ENCODE peak calls at places on chromosomes 7 and 10, in six cellular contexts. T is H9, D is endothelial cell of umbilical vein, C is mammary epithelial cell, J is GM23248, N is fibroblast of lung. B is an unnamed sample. For H3K79me2, the result is how much of the 10 kb centered on the place peaks cover.

GRCh38 chr7:29228289-29229011 is 33.9 kb downstream of the CHN2 start:
- DNase-seq in N (no peak), D (no peak), J (no peak), C (no peak), T (no peak), B (no peak)

GRCh38 chr10:60490013-60490412 is 100.3 kb upstream of the ANK3 start:
- DNase-seq in T (no peak), N (peak), J (peak), C (no peak), D (no peak), B (no peak)

GRCh38 chr10:3395041-3395440 is 222.5 kb upstream of the PITRM1 start:
- DNase-seq in C (no peak), D (no peak), T (no peak), J (no peak), N (no peak), B (no peak)

GRCh38 chr10:13831711-13832110 is 244.9 kb downstream of the PRPF18 start:
- DNase-seq in N (no peak), C (no peak), J (no peak), D (peak), T (no peak), B (no peak)

GRCh38 chr7:28686418-28686800 is 271.7 kb downstream of the TRIL start:
- DNase-seq in N (peak), J (peak), T (peak), C (peak), D (peak), B (peak)

GRCh38 chr7:2123360-2123759 is 109.4 kb downstream of the MAD1L1 start:
- DNase-seq in C (no peak), J (no peak), T (no peak), N (no peak), D (no peak), B (no peak)

GRCh38 chr10:13453896-13454295 is 74.9 kb downstream of the BEND7 start:
- DNase-seq in N (no peak), C (no peak), D (no peak), J (no peak), T (no peak), B (no peak)

GRCh38 chr10:61389887-61390286 is 63.3 kb downstream of the TMEM26 start:
- DNase-seq in C (no peak), T (no peak), N (peak), J (no peak), D (no peak), B (no peak)

GRCh38 chr7:144001543-144001942 is 1.4 kb downstream of the OR6B1 start:
- DNase-seq in T (no peak), C (no peak), D (no peak), N (no peak), J (peak), B (peak)

GRCh38 chr7:130896898-130897514 is 163.0 kb upstream of the KLF14 start:
- DNase-seq in D (peak), N (peak), C (no peak), J (peak), T (peak), B (peak)

GRCh38 chr7:107190090-107190489 is 21.3 kb downstream of the HBP1 start:
- DNase-seq in N (no peak), D (no peak), C (no peak), T (no peak), J (no peak), B (no peak)

GRCh38 chr10:45470098-45471012 is 96.3 kb downstream of the ALOX5 start:
- DNase-seq in D (peak), N (peak), J (peak), T (peak), C (peak), B (no peak)

GRCh38 chr10:70602665-70603438 is at the start of gene PRF1:
- DNase-seq in C (no peak), N (no peak), D (no peak), J (no peak), T (no peak), B (peak)

GRCh38 chr10:7788640-7789335 is 811 bp downstream of the ATP5F1C start:
- DNase-seq in C (peak), T (no peak), J (peak), D (peak), N (peak), B (no peak)

GRCh38 chr10:5413012-5413938 is 918 bp downstream of the NET1 start:
- DNase-seq in J (peak), T (peak), D (peak), N (peak), C (peak), B (peak)

GRCh38 chr7:156474241-156474743 is 166.3 kb upstream of the RNF32 start:
- DNase-seq in T (no peak), C (peak), D (peak), N (peak), J (peak), B (peak)

GRCh38 chr10:5530412-5530806 is 5.6 kb downstream of the CALML3 start:
- DNase-seq in C (no peak), J (no peak), D (no peak), N (no peak), T (peak), B (peak)

GRCh38 chr7:158585721-158586498 is 1.7 kb downstream of the PTPRN2 start:
- DNase-seq in C (no peak), J (no peak), N (no peak), T (no peak), D (no peak), B (no peak)

GRCh38 chr7:42763137-42763551 is 148.7 kb downstream of the C7orf25 start:
- DNase-seq in N (no peak), C (peak), D (no peak), J (no peak), T (no peak), B (no peak)

GRCh38 chr10:125137601-125138438 is 22.5 kb downstream of the CTBP2 start:
- DNase-seq in C (no peak), D (peak), J (no peak), T (no peak), N (no peak), B (no peak)

DNA sequence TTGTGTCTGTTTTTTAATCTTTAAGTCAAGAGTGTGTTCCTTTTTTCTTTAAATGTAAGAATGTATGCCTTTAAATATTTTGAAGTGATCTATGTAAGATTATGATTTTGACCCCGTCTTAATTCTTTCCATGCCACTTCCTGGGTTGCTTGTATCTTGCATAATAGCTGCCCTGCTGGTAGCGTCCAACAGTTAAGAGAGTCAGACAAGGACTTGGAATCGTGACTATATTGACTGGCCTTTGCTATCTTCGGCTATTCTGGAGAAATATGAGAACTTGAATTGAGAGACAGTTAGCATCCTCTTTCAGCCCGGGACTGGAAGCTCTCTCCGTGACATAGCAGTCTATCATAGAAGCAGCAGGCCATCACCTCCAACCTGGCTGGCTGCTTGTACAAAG is 13.0 kb downstream of the NRP1 start:
- DNase-seq in N (no peak), J (peak), T (no peak), C (no peak), D (no peak), B (no peak)
- H3K79me2 ChIP-seq in N (half or more), J (half or more), T (under half), C (half or more), D (half or more), B (half or more)

GRCh38 chr7:5406957-5407930 is 16.4 kb downstream of the TNRC18 start:
- DNase-seq in C (no peak), J (no peak), N (peak), T (peak), D (no peak), B (peak)
- H3K79me2 ChIP-seq in C (half or more), J (half or more), N (half or more), T (under half), D (under half), B (half or more)

DNA sequence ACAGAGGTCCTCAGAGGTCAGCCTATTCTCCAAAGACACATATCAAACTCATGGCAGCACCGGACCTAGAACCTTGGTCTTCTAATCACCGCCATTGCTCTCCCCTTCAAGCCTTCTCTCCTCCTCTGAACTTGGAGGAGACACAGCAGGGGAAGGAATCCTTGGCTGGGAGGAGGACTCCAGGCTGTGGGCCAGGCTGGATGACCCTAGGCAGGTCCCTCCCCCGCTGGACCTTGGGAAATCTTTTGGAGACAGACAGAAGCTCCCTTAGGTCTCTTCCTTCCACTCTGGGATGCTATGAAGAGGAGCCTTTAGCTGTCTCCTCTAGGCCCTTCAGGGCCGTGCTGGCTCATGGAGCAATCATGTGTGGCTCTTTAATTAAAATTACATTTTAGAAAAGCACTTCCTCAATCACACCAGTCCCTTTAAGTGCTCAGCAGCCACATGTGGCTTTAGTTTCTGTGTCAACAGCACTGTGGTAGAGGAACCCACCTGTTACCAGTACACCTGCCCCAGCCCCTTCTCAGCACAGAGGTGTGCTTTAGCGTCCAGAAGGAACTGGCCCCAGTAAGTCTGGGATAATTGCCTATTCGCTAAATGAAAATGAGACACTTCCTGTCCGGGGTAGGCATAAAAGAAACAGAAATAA is 238.2 kb downstream of the CELF2 start:
- DNase-seq in T (no peak), C (no peak), D (no peak), N (no peak), J (no peak), B (no peak)
- H3K79me2 ChIP-seq in T (under half), C (under half), D (under half), N (under half), J (under half), B (under half)

GRCh38 chr10:50605280-50606270 is 18.2 kb downstream of the SGMS1 start:
- DNase-seq in D (peak), J (peak), C (peak), N (peak), T (no peak), B (peak)

GRCh38 chr10:50604049-50604640 is 19.6 kb downstream of the SGMS1 start:
- DNase-seq in C (no peak), N (peak), D (no peak), J (peak), T (no peak), B (no peak)

GRCh38 chr10:50610364-50610763 is 13.4 kb downstream of the SGMS1 start:
- DNase-seq in D (no peak), T (no peak), C (no peak), N (no peak), J (no peak), B (no peak)

GRCh38 chr10:50604823-50605222 is 18.9 kb downstream of the SGMS1 start:
- DNase-seq in J (peak), D (peak), C (no peak), T (no peak), N (peak), B (no peak)

DNA sequence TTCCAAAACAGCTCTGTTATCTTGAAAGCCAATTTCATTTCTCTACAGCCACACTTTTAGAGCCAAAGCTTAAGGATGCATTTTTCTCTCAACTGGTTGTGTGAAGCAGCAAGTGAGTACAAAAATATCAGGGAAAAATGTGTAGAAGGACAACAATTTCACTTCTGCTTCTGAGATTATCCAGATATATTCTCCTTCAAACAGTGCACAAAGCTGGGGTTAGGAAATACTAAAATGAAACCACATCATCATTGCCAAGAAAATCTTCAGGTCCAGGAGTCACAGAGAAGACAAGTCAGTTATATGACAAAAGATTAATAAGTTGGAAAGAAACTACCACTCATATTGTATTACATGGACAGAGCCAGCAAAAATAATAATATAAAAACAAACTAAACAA is 16.2 kb downstream of the SGMS1 start:
- DNase-seq in C (no peak), T (no peak), N (no peak), J (no peak), D (no peak), B (no peak)
- H3K79me2 ChIP-seq in C (under half), T (under half), N (under half), J (under half), D (under half), B (under half)

GRCh38 chr10:12405342-12406320 is 56.3 kb downstream of the CAMK1D start:
- DNase-seq in D (no peak), J (no peak), C (no peak), T (no peak), N (peak), B (no peak)
- H3K79me2 ChIP-seq in D (under half), J (under half), C (under half), T (under half), N (under half), B (under half)

B was measured in osteoblast.